ENCODE peak calls at places on chromosomes 4 and X, in four cellular contexts. J, U, E and W are unnamed samples.

GRCh38 chr4:26701786-26702227 is 117.9 kb downstream of the TBC1D19 start:
- DNase-seq in J (no peak), E (no peak), U (peak), W (no peak)

GRCh38 chr4:101835121-101835904 is 44.8 kb downstream of the BANK1 start:
- DNase-seq in U (no peak), E (no peak), J (no peak), W (peak)

GRCh38 chr4:144169211-144169610 is 28.7 kb upstream of the GYPA start:
- DNase-seq in E (no peak), U (no peak), J (no peak), W (no peak)

GRCh38 chr4:169810325-169811323 is 52.9 kb upstream of the HPF1 start:
- DNase-seq in U (peak), E (no peak), J (peak), W (peak)

GRCh38 chr4:151359576-151359975 is 34.2 kb upstream of the SH3D19 start:
- DNase-seq in J (no peak), U (no peak), E (no peak), W (no peak)

GRCh38 chr4:74501579-74501978 is 56.6 kb downstream of the AREG start:
- DNase-seq in U (peak), E (no peak), J (no peak), W (no peak)

GRCh38 chr4:28787947-28788346 is 1927.3 kb downstream of the STIM2 start:
- DNase-seq in E (no peak), U (no peak), J (no peak), W (no peak)

GRCh38 chrX:152904151-152905080 is 6.5 kb downstream of the ZNF185 start:
- DNase-seq in E (peak), U (no peak), J (peak), W (no peak)

GRCh38 chr4:2251795-2252529 is 9.9 kb downstream of the MXD4 start:
- DNase-seq in J (no peak), E (no peak), U (no peak), W (no peak)

GRCh38 chr4:89558147-89558546 is 250.5 kb upstream of the GPRIN3 start:
- DNase-seq in U (no peak), J (no peak), E (no peak), W (no peak)